ENCODE peak calls at places on chromosomes 2 and 18, in eight cellular contexts. V is transverse colon; U is K562; X is NB4; G is CD8-positive, alpha-beta T cell; N is fibroblast of mammary gland; D is tibial artery; J is adrenal gland. L is an unnamed sample.

GRCh38 chr2:2399390-2399789 is 68.3 kb upstream of the MYT1L start:
- DNase-seq in V (no peak), U (no peak), X (no peak), G (no peak), N (no peak), D (no peak), J (no peak), L (no peak)

GRCh38 chr2:224142397-224143312 is 103.6 kb upstream of the SERPINE2 start:
- DNase-seq in V (no peak), U (no peak), X (no peak), G (no peak), N (peak; percentile 90), D (no peak), J (no peak), L (peak; percentile 56)

GRCh38 chr2:240338274-240338673 is 97.2 kb upstream of the GPC1 start:
- DNase-seq in V (no peak), U (no peak), X (no peak), G (no peak), N (no peak), D (no peak), J (no peak), L (no peak)

GRCh38 chr18:55732227-55733106 is 144.5 kb upstream of the TCF4 start:
- DNase-seq in V (no peak), U (peak; percentile 73), X (no peak), G (no peak), N (peak; percentile 84), D (no peak), J (no peak), L (no peak)

GRCh38 chr2:151771599-151772358 is 37.5 kb upstream of the NEB start:
- DNase-seq in V (peak; percentile 28), U (no peak), X (no peak), G (no peak), N (peak; percentile 77), D (peak; percentile 41), J (no peak), L (no peak)

GRCh38 chr2:25145803-25146202 is 22.6 kb downstream of the POMC start:
- DNase-seq in V (no peak), U (no peak), X (peak; percentile 32), G (no peak), N (no peak), D (no peak), J (no peak), L (no peak)

GRCh38 chr2:186855216-186855615 is 6.2 kb upstream of the ZSWIM2 start:
- DNase-seq in V (no peak), U (no peak), X (no peak), G (no peak), N (no peak), D (no peak), J (no peak), L (no peak)

GRCh38 chr2:121415727-121416126 is 115.0 kb upstream of the RNU4ATAC start:
- DNase-seq in V (no peak), U (no peak), X (no peak), G (no peak), N (no peak), D (no peak), J (no peak), L (no peak)

GRCh38 chr2:47783491-47784330 is 766 bp downstream of the MSH6 start:
- DNase-seq in V (peak; percentile 79), U (peak; percentile 90), X (peak; percentile 88), G (peak; percentile 66), N (peak; percentile 34), D (peak; percentile 44), J (peak; percentile 82), L (peak; percentile 65)

GRCh38 chr2:47784349-47784851 is 1.5 kb downstream of the MSH6 start:
- DNase-seq in V (peak; percentile 19), U (no peak), X (no peak), G (no peak), N (peak; percentile 25), D (no peak), J (no peak), L (peak; percentile 26)

GRCh38 chr2:47782557-47783490 is at the start of gene MSH6:
- DNase-seq in V (peak; percentile 91), U (peak; percentile 97), X (peak; percentile 94), G (peak; percentile 91), N (peak; percentile 79), D (peak; percentile 81), J (peak; percentile 90), L (peak; percentile 92)

GRCh38 chr2:47785986-47786385 is 3.0 kb downstream of the MSH6 start:
- DNase-seq in V (no peak), U (no peak), X (peak; percentile 54), G (no peak), N (peak; percentile 56), D (no peak), J (no peak), L (no peak)
- H3K4me3 ChIP-seq in V (no peak overlapping the region), U (no peak overlapping the region), X (peak overlapping the region; percentile 83), G (no peak overlapping the region), N (no peak overlapping the region), D (no peak overlapping the region), J (no peak overlapping the region), L (no peak overlapping the region)

DNA sequence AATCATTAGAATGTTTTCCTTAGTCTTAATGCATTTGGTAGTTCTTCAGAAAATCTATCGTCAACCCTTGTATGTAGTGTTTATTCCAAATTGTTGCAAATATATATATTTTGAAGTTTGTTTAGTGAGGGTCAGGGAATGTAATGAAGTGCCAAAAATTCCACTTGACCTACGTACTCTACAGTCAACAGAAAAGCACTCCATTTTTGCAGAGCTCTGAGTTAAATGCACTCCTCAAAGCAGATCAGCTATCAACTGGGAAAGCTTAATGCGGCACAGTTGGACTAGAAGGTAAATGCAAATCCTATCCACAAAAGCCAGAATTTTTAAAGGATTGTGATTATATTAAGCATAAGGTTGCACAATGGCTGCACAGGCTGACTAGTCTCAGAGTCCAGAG is 577.1 kb downstream of the ARHGAP15 start:
- DNase-seq in V (no peak), U (no peak), X (no peak), G (no peak), N (no peak), D (no peak), J (no peak), L (no peak)
- TF ChIP-seq CTCF in V (no peak), U (no peak), X (no peak), G (no peak), N (no peak), D (no peak), J (no peak), L (no peak)

GRCh38 chr2:178452334-178452733 is 1.2 kb downstream of the PJVK start:
- DNase-seq in V (no peak), U (no peak), X (no peak), G (no peak), N (no peak), D (no peak), J (no peak), L (no peak)
- H3K4me3 ChIP-seq in V (no peak overlapping the region), U (no peak overlapping the region), X (no peak overlapping the region), G (no peak overlapping the region), N (no peak overlapping the region), D (peak overlapping the region; percentile 84), J (no peak overlapping the region), L (no peak overlapping the region)

GRCh38 chr2:47239119-47239969 is 84.2 kb upstream of the STPG4 start:
- DNase-seq in V (no peak), U (no peak), X (no peak), G (no peak), N (no peak), D (no peak), J (no peak), L (no peak)

GRCh38 chr2:47237375-47238357 is 82.6 kb upstream of the STPG4 start:
- DNase-seq in V (no peak), U (peak; percentile 89), X (peak; percentile 21), G (no peak), N (peak; percentile 76), D (peak; percentile 47), J (peak; percentile 28), L (no peak)

GRCh38 chr2:47232738-47233415 is 77.8 kb upstream of the STPG4 start:
- DNase-seq in V (no peak), U (no peak), X (no peak), G (no peak), N (no peak), D (no peak), J (no peak), L (no peak)

GRCh38 chr2:47235127-47235526 is 80.0 kb upstream of the STPG4 start:
- DNase-seq in V (no peak), U (peak; percentile 57), X (no peak), G (no peak), N (no peak), D (no peak), J (no peak), L (no peak)

GRCh38 chr2:47236503-47237215 is 81.6 kb upstream of the STPG4 start:
- DNase-seq in V (no peak), U (no peak), X (no peak), G (no peak), N (peak; percentile 24), D (no peak), J (no peak), L (no peak)
- TF ChIP-seq CTCF in V (no peak), U (no peak), X (no peak), G (no peak), N (no peak), D (no peak), J (no peak), L (no peak)

GRCh38 chr2:167292430-167293171 is 404.3 kb downstream of the XIRP2 start:
- DNase-seq in V (peak; percentile 89), U (peak; percentile 76), X (peak; percentile 50), G (peak; percentile 54), N (peak; percentile 91), D (peak; percentile 82), J (peak; percentile 85), L (peak; percentile 93)
- H3K4me3 ChIP-seq in V (peak within 1 kb of the TSS; percentile 74), U (peak within 1 kb of the TSS; percentile 37), X (no peak within 1 kb of the TSS), G (peak within 1 kb of the TSS; percentile 48), N (peak within 1 kb of the TSS; percentile 67), D (peak within 1 kb of the TSS; percentile 88), J (peak within 1 kb of the TSS; percentile 12), L (peak within 1 kb of the TSS; percentile 62)